ENCODE peak calls at places on chromosomes 7 and 10, in six cellular contexts. One of them, this sample, is unnamed.

GRCh38 chr10:13668126-13668525 is 81.4 kb downstream of the PRPF18 start:
- DNase-seq in AML-193: no peak
- DNase-seq in choroid plexus epithelial cell: no peak
- DNase-seq in A549: no peak
- DNase-seq in midbrain: peak
- DNase-seq in Panc1: no peak
- DNase-seq in this sample: no peak

GRCh38 chr7:152649220-152649619 is 26.7 kb downstream of the XRCC2 start:
- DNase-seq in AML-193: no peak
- DNase-seq in choroid plexus epithelial cell: no peak
- DNase-seq in A549: no peak
- DNase-seq in midbrain: no peak
- DNase-seq in Panc1: no peak
- DNase-seq in this sample: no peak

GRCh38 chr7:1124164-1124563 is 35.8 kb downstream of the ZFAND2A start:
- DNase-seq in AML-193: no peak
- DNase-seq in choroid plexus epithelial cell: no peak
- DNase-seq in A549: no peak
- DNase-seq in midbrain: no peak
- DNase-seq in Panc1: no peak
- DNase-seq in this sample: no peak

GRCh38 chr10:111247781-111248389 is 171.1 kb downstream of the ADRA2A start:
- DNase-seq in AML-193: no peak
- DNase-seq in choroid plexus epithelial cell: no peak
- DNase-seq in A549: no peak
- DNase-seq in midbrain: no peak
- DNase-seq in Panc1: no peak
- DNase-seq in this sample: no peak

GRCh38 chr10:88152720-88153119 is 289.3 kb downstream of the PTEN start:
- DNase-seq in AML-193: peak
- DNase-seq in choroid plexus epithelial cell: peak
- DNase-seq in A549: peak
- DNase-seq in midbrain: no peak
- DNase-seq in Panc1: no peak
- DNase-seq in this sample: no peak

GRCh38 chr10:69376662-69377061 is 40.1 kb downstream of the TACR2 start:
- DNase-seq in AML-193: no peak
- DNase-seq in choroid plexus epithelial cell: no peak
- DNase-seq in A549: no peak
- DNase-seq in midbrain: no peak
- DNase-seq in Panc1: no peak
- DNase-seq in this sample: no peak

GRCh38 chr7:94240902-94241301 is 153.8 kb upstream of the COL1A2 start:
- DNase-seq in AML-193: no peak
- DNase-seq in choroid plexus epithelial cell: peak
- DNase-seq in A549: no peak
- DNase-seq in midbrain: no peak
- DNase-seq in Panc1: no peak
- DNase-seq in this sample: no peak

GRCh38 chr10:6144609-6145413 is 56.0 kb downstream of the RBM17 start:
- DNase-seq in AML-193: peak
- DNase-seq in choroid plexus epithelial cell: peak
- DNase-seq in A549: peak
- DNase-seq in midbrain: peak
- DNase-seq in Panc1: no peak
- DNase-seq in this sample: peak